ENCODE peak calls at places on chromosomes 2 and 18, in five cellular contexts. H, B, G, Q and L are unnamed samples.

GRCh38 chr18:65592419-65592818 is 158.4 kb upstream of the CDH7 start:
- DNase-seq in Q (no peak), H (no peak), B (no peak), G (no peak), L (no peak)

GRCh38 chr2:145038041-145038525 is 518.2 kb upstream of the ZEB2 start:
- DNase-seq in G (no peak), H (no peak), Q (no peak), B (no peak), L (no peak)

GRCh38 chr2:39837856-39838453 is 58.9 kb upstream of the THUMPD2 start:
- DNase-seq in B (peak), H (no peak), G (no peak), Q (peak), L (peak)

GRCh38 chr2:150624001-150624401 is 136.5 kb upstream of the RND3 start:
- DNase-seq in Q (no peak), H (no peak), G (no peak), B (no peak), L (no peak)

GRCh38 chr18:67406678-67407077 is 109.8 kb downstream of the DSEL start:
- DNase-seq in H (no peak), B (no peak), G (no peak), Q (no peak), L (no peak)

GRCh38 chr2:235501663-235502009 is 7.8 kb downstream of the AGAP1 start:
- DNase-seq in G (no peak), Q (no peak), B (no peak), H (no peak), L (no peak)

GRCh38 chr18:13521418-13521817 is 204.9 kb downstream of the FAM210A start:
- DNase-seq in B (no peak), Q (no peak), H (no peak), G (no peak), L (no peak)

GRCh38 chr2:202104286-202104870 is 31.3 kb downstream of the KIAA2012 start:
- DNase-seq in B (peak), H (no peak), Q (peak), G (no peak), L (peak)

GRCh38 chr2:53252115-53252514 is 515.5 kb upstream of the CHAC2 start:
- DNase-seq in B (no peak), H (no peak), Q (peak), G (peak), L (no peak)

GRCh38 chr18:67300498-67300897 is 216.0 kb downstream of the DSEL start:
- DNase-seq in G (no peak), Q (no peak), H (no peak), B (peak), L (peak)

GRCh38 chr2:64692401-64692800 is 38.7 kb upstream of the SERTAD2 start:
- DNase-seq in B (no peak), G (no peak), Q (no peak), H (no peak), L (no peak)